ENCODE peak calls at places on chromosomes 4 and X, in nine cellular contexts. R is neural crest cell, K is breast epithelium, M is GM12865, L is dorsolateral prefrontal cortex, H is retinal pigment epithelial cell, P is AG09319, X is RWPE1, D is heart right ventricle. C is an unnamed sample.

GRCh38 chrX:119728487-119728886 is 29.9 kb upstream of the SOWAHD start:
- DNase-seq in R (no peak), K (no peak), M (no peak), L (no peak), H (no peak), P (no peak), X (no peak), D (no peak), C (peak; percentile 20)

GRCh38 chr4:71211748-71212147 is 127.1 kb upstream of the SLC4A4 start:
- DNase-seq in R (no peak), K (no peak), M (no peak), L (no peak), H (no peak), P (no peak), X (no peak), D (no peak), C (no peak)

GRCh38 chr4:33696586-33696985 is 2547.7 kb downstream of the ARAP2 start:
- DNase-seq in R (no peak), K (no peak), M (no peak), L (no peak), H (no peak), P (no peak), X (no peak), D (no peak), C (no peak)

GRCh38 chr4:66766557-66766956 is 778.7 kb downstream of the CENPC start:
- DNase-seq in R (no peak), K (no peak), M (no peak), L (no peak), H (no peak), P (no peak), X (no peak), D (no peak), C (no peak)

GRCh38 chr4:79723507-79723906 is 315.5 kb upstream of the GK2 start:
- DNase-seq in R (no peak), K (no peak), M (no peak), L (no peak), H (no peak), P (no peak), X (no peak), D (no peak), C (peak; percentile 14)

GRCh38 chr4:130563185-130563890 is 1467.4 kb downstream of the C4orf33 start:
- DNase-seq in R (peak; percentile 30), K (no peak), M (no peak), L (no peak), H (peak; percentile 29), P (peak; percentile 31), X (peak; percentile 45), D (no peak), C (peak; percentile 71)

GRCh38 chrX:6292599-6292998 is 63.9 kb upstream of the NLGN4X start:
- DNase-seq in R (no peak), K (no peak), M (no peak), L (no peak), H (no peak), P (no peak), X (no peak), D (no peak), C (no peak)

GRCh38 chr4:102263024-102263787 is 82.1 kb downstream of the SLC39A8 start:
- DNase-seq in R (no peak), K (no peak), M (peak; percentile 48), L (no peak), H (peak; percentile 35), P (peak; percentile 3), X (peak; percentile 62), D (no peak), C (no peak)

GRCh38 chr4:61614256-61614655 is 414.1 kb downstream of the ADGRL3 start:
- DNase-seq in R (no peak), K (no peak), M (no peak), L (no peak), H (no peak), P (no peak), X (peak; percentile 13), D (no peak), C (no peak)

DNA sequence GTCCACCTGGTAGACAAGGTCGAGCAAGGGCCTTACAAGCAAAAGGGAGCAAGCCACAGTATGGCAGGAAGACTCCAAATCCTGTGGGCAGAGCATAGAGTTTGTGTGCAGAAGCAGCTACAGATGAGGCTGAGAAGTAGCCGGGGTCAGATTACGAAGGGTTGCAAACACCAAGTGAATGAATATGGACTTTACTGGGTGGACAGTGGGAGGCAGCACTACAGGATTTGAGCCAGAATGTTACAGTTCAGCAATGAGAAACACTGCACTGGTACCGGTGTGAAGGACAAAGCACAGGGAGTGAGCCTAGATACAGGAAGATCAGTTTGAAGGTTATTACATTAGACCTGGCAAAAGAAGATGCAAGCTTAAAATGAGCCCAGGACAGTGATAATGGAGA is 46.1 kb upstream of the HOPX start:
- DNase-seq in R (no peak), K (no peak), M (no peak), L (no peak), H (no peak), P (no peak), X (no peak), D (no peak), C (no peak)
- TF ChIP-seq CTCF in R (no peak), K (no peak), M (no peak), L (no peak), H (no peak), P (no peak), X (no peak), D (no peak), C (no peak)

GRCh38 chr4:26197018-26197779 is 123.6 kb upstream of the RBPJ start:
- DNase-seq in R (no peak), K (no peak), M (peak; percentile 94), L (no peak), H (peak; percentile 66), P (peak; percentile 78), X (peak; percentile 93), D (no peak), C (no peak)

GRCh38 chr4:26191353-26191752 is 129.5 kb upstream of the RBPJ start:
- DNase-seq in R (no peak), K (no peak), M (no peak), L (no peak), H (no peak), P (no peak), X (no peak), D (no peak), C (no peak)

GRCh38 chr4:26194764-26195163 is 126.0 kb upstream of the RBPJ start:
- DNase-seq in R (no peak), K (no peak), M (peak; percentile 60), L (no peak), H (no peak), P (no peak), X (no peak), D (no peak), C (no peak)

GRCh38 chr4:26196567-26196966 is 124.2 kb upstream of the RBPJ start:
- DNase-seq in R (no peak), K (no peak), M (no peak), L (no peak), H (no peak), P (no peak), X (no peak), D (no peak), C (no peak)

DNA sequence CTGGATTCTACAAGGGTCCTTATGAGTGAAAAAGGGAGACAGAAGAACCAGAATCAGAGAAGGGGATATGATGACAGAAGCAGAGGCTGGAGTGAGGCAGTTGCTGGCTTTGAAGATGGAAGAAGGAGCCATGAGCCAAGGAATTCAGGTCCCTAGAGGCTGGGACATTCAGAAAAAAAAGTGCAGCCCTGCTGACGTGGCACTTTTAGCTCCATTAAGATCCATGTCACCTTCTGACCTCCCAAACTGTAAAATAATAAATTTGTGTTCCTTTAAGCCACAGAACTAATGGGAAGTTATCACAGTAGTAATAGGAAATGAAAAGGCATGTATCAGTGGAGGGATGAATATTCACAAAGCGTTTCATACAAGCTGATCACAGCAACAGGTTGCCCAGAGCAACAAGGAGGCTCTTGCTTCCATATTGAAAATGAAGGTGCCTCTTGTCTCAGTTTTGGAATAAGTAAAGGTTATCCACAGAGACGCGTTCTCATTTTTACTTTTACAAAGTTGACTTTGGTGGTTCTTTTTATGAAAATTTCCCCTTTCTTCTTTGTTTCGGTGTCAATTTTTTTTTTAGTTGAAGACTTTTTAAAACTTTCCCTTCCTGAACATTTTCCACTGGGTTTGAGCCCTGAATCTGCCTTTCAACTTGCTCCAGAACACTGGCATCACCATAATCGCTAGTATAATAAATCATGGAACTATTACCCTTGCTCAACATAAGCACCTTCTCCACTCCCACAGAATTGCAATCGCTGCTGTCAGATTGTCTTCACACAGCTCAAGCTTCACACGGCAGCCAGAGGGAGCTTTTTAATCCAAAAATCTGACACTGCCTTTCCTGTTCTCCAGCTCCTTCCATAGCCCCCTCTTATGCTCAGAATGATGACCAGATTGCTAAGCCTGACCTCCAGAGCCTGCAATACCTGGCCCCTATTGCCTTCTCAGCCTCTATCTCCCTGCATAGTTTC is 127.6 kb upstream of the RBPJ start:
- DNase-seq in R (no peak), K (no peak), M (peak; percentile 73), L (no peak), H (no peak), P (no peak), X (no peak), D (no peak), C (no peak)
- TF ChIP-seq CTCF in R (no peak), K (no peak), M (no peak), L (peak; percentile 71), H (peak; percentile 19), P (no peak), X (no peak), D (no peak), C (no peak)

GRCh38 chrX:48972214-48973164 is 845 bp upstream of the KCND1 start:
- DNase-seq in R (peak; percentile 15), K (no peak), M (peak; percentile 47), L (no peak), H (no peak), P (no peak), X (no peak), D (no peak), C (peak; percentile 52)
- TF ChIP-seq CTCF in R (peak; percentile 61), K (peak; percentile 15), M (peak; percentile 43), L (peak; percentile 62), H (peak; percentile 60), P (peak; percentile 59), X (peak; percentile 48), D (peak; percentile 40), C (peak; percentile 42)

GRCh38 chrX:133046601-133047000 is 50.3 kb downstream of the USP26 start:
- DNase-seq in R (no peak), K (no peak), M (no peak), L (no peak), H (no peak), P (no peak), X (no peak), D (no peak), C (no peak)

GRCh38 chrX:133042260-133042659 is 54.6 kb downstream of the USP26 start:
- DNase-seq in R (no peak), K (no peak), M (no peak), L (no peak), H (no peak), P (no peak), X (no peak), D (no peak), C (no peak)

GRCh38 chrX:133048751-133049150 is 48.2 kb downstream of the USP26 start:
- DNase-seq in R (no peak), K (no peak), M (no peak), L (no peak), H (no peak), P (no peak), X (no peak), D (no peak), C (no peak)

DNA sequence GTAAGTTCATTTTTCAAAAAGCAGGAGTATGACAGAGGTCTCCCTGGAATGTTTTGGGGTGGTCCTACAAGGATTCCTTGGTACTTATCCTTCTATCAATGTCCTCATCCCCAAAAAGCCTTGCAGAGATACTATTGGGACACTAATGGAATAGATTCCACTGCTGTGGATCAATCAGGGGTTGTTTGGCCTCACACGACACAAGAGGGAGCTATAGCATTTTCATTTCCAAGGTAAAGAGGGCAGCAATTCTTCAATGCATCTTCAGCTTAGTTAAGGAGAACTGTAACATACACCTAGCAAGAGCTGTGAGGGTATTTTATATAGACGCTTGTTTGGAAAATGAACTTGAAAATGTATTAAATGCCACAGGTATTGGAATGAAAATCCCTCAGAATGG is 50.9 kb downstream of the USP26 start:
- DNase-seq in R (no peak), K (no peak), M (no peak), L (no peak), H (no peak), P (no peak), X (peak; percentile 8), D (no peak), C (no peak)
- TF ChIP-seq CTCF in R (peak; percentile 69), K (no peak), M (no peak), L (no peak), H (peak; percentile 54), P (no peak), X (no peak), D (no peak), C (no peak)